ENCODE peak calls at places on chromosomes 5 and 9, in four cellular contexts. K is NCI-H748 treated with DMSO at 0.1 percent for 48 hours, E is head of caudate nucleus, C is AG08396. R is an unnamed sample.

GRCh38 chr5:54638090-54638489 is 120.5 kb downstream of the SNX18 start:
- DNase-seq in K (no peak), E (no peak), C (no peak), R (peak)

GRCh38 chr9:14911046-14911445 is 818 bp upstream of the FREM1 start:
- DNase-seq in K (no peak), E (no peak), C (no peak), R (no peak)

GRCh38 chr9:2307480-2307879 is 292.3 kb downstream of the SMARCA2 start:
- DNase-seq in K (no peak), E (no peak), C (peak), R (no peak)

GRCh38 chr9:281753-282645 is 67.3 kb downstream of the DOCK8 start:
- DNase-seq in K (no peak), E (no peak), C (no peak), R (peak)

GRCh38 chr9:14437336-14438231 is 123.6 kb upstream of the NFIB start:
- DNase-seq in K (peak), E (peak), C (no peak), R (no peak)

GRCh38 chr9:128066713-128067621 is at the start of gene NAIF1:
- DNase-seq in K (peak), E (peak), C (peak), R (peak)

GRCh38 chr9:113309204-113309813 is 6.1 kb upstream of the RNF183 start:
- DNase-seq in K (no peak), E (peak), C (peak), R (peak)

GRCh38 chr5:76724871-76725270 is 8.9 kb downstream of the F2R start:
- DNase-seq in K (no peak), E (no peak), C (peak), R (no peak)

GRCh38 chr5:82417776-82418607 is 139.8 kb upstream of the RPS23 start:
- DNase-seq in K (no peak), E (no peak), C (no peak), R (peak)

GRCh38 chr5:32482193-32482592 is 37.7 kb upstream of the ZFR start:
- DNase-seq in K (no peak), E (no peak), C (no peak), R (peak)

GRCh38 chr9:37480759-37481158 is 5.0 kb upstream of the POLR1E start:
- DNase-seq in K (no peak), E (no peak), C (no peak), R (no peak)

GRCh38 chr9:120478208-120478607 is 101.8 kb downstream of the CDK5RAP2 start:
- DNase-seq in K (no peak), E (no peak), C (no peak), R (peak)

GRCh38 chr9:14030350-14030823 is 283.6 kb downstream of the NFIB start:
- DNase-seq in K (no peak), E (no peak), C (peak), R (no peak)

GRCh38 chr9:92669527-92669889 is 423 bp downstream of the IPPK start:
- DNase-seq in K (no peak), E (peak), C (peak), R (peak)

GRCh38 chr9:85640425-85640824 is 101.3 kb downstream of the AGTPBP1 start:
- DNase-seq in K (peak), E (no peak), C (no peak), R (no peak)

GRCh38 chr9:98993570-98993945 is 49.9 kb downstream of the COL15A1 start:
- DNase-seq in K (no peak), E (peak), C (no peak), R (peak)

GRCh38 chr9:33765411-33765810 is 29.9 kb upstream of the PRSS3 start:
- DNase-seq in K (no peak), E (no peak), C (no peak), R (no peak)

GRCh38 chr9:16367605-16368424 is 502.7 kb downstream of the BNC2 start:
- DNase-seq in K (no peak), E (no peak), C (peak), R (no peak)

GRCh38 chr9:116190997-116191396 is 37.4 kb downstream of the PAPPA start:
- DNase-seq in K (no peak), E (no peak), C (peak), R (no peak)

GRCh38 chr9:18730241-18730640 is 256.3 kb downstream of the ADAMTSL1 start:
- DNase-seq in K (no peak), E (no peak), C (no peak), R (no peak)

GRCh38 chr5:65760504-65761275 is 38.7 kb downstream of the NLN start:
- DNase-seq in K (no peak), E (peak), C (no peak), R (peak)

GRCh38 chr9:124665391-124666058 is 105.6 kb downstream of the NR6A1 start:
- DNase-seq in K (no peak), E (no peak), C (peak), R (peak)

GRCh38 chr9:137506274-137506673 is 43.9 kb downstream of the PNPLA7 start:
- DNase-seq in K (no peak), E (no peak), C (no peak), R (no peak)

GRCh38 chr9:89874351-89875321 is 269.8 kb downstream of the GADD45G start:
- DNase-seq in K (no peak), E (peak), C (no peak), R (no peak)

GRCh38 chr9:134554750-134555655 is 86.6 kb upstream of the COL5A1 start:
- DNase-seq in K (no peak), E (no peak), C (no peak), R (no peak)

GRCh38 chr9:16344343-16344742 is 526.1 kb downstream of the BNC2 start:
- DNase-seq in K (no peak), E (no peak), C (peak), R (no peak)

GRCh38 chr9:18849910-18850677 is 182.9 kb downstream of the SAXO1 start:
- DNase-seq in K (no peak), E (no peak), C (no peak), R (no peak)

GRCh38 chr5:158498959-158499679 is 600.6 kb downstream of the EBF1 start:
- DNase-seq in K (no peak), E (no peak), C (no peak), R (no peak)

GRCh38 chr9:87678650-87679355 is 47.1 kb upstream of the CTSL start:
- DNase-seq in K (peak), E (peak), C (peak), R (peak)

GRCh38 chr5:14716755-14717752 is 52.5 kb downstream of the OTULIN start:
- DNase-seq in K (no peak), E (no peak), C (no peak), R (no peak)